ENCODE peak calls at places on chromosomes 2 and 18, in nine cellular contexts. U is fibroblast of lung, H is OCI-LY7, A is hepatocyte, Y is IMR-90, V is Karpas-422, F is mammary epithelial cell, J is GM23338, M is neuronal stem cell. D is an unnamed sample. For H3K36me3, the result is how much of the 10 kb centered on the place peaks cover.

GRCh38 chr18:73462092-73462491 is 594.3 kb upstream of the NETO1 start:
- DNase-seq in U (peak), H (no peak), V (no peak), Y (peak), A (no peak), F (peak), M (no peak), J (no peak), D (no peak)

GRCh38 chr2:240514631-240515030 is 43.2 kb downstream of the ANKMY1 start:
- DNase-seq in H (no peak), V (no peak), U (no peak), J (no peak), F (peak), M (no peak), A (no peak), Y (no peak), D (no peak)

GRCh38 chr18:75208055-75208835 is 694 bp downstream of the PTGR3 start:
- DNase-seq in U (peak), J (peak), M (peak), Y (peak), V (peak), F (peak), A (peak), H (peak), D (peak)

GRCh38 chr2:168500516-168500915 is 44.4 kb downstream of the CERS6 start:
- DNase-seq in V (no peak), F (no peak), A (no peak), M (no peak), U (peak), J (no peak), H (no peak), Y (no peak), D (no peak)

GRCh38 chr2:3443083-3443482 is 63.6 kb downstream of the TRAPPC12 start:
- DNase-seq in H (no peak), A (no peak), F (no peak), Y (no peak), V (no peak), M (no peak), J (no peak), U (no peak), D (no peak)

GRCh38 chr18:70720607-70721006 is 431.8 kb downstream of the SOCS6 start:
- DNase-seq in V (no peak), M (no peak), F (no peak), A (no peak), U (no peak), H (no peak), Y (no peak), J (no peak), D (no peak)

GRCh38 chr2:76867854-76868253 is 654.3 kb downstream of the LRRTM4 start:
- DNase-seq in V (no peak), J (no peak), Y (peak), M (no peak), H (no peak), F (peak), U (peak), A (no peak), D (no peak)

GRCh38 chr2:166239548-166239947 is 111.7 kb upstream of the SCN1A start:
- DNase-seq in Y (peak), A (no peak), V (no peak), H (no peak), M (no peak), J (no peak), U (peak), F (peak), D (peak)

GRCh38 chr2:11630855-11631254 is 39.1 kb downstream of the NTSR2 start:
- DNase-seq in H (no peak), J (no peak), V (no peak), Y (no peak), M (no peak), A (no peak), F (no peak), U (no peak), D (peak)

GRCh38 chr2:103805746-103806145 is 1043.9 kb downstream of the TMEM182 start:
- DNase-seq in F (no peak), V (no peak), M (no peak), U (no peak), H (no peak), A (no peak), J (no peak), Y (no peak), D (no peak)

DNA sequence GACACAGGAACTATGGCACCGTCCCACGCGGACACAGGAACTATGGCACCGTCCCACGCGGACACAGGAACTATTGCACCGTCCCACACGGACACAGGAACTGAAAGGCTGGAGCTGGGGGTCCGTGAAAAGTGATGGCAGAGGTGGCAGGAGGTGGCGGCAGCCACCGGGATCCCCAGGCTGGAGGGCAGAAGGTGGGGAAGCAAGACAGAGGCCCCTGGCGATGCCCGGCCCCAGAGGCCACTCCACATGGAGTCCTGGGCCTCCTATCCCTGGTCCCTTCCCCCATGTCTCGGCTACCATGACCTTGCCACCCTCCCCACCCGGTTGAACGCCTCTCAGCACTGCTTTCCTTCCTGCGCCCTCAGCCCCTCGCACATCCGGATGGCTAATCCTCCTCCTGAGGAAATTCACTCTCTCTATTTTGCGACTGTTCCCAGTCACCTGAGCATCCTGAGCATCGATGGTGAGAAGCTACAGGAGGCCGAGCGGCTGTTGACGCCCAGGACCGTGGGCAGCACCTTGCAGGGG is 181.4 kb downstream of the TMEM18 start:
- DNase-seq in F (no peak), J (no peak), U (no peak), A (no peak), M (no peak), H (no peak), Y (no peak), V (no peak), D (no peak)
- H3K4me2 ChIP-seq in F (no peak), J (no peak), U (no peak), A (no peak), M (no peak), H (no peak), Y (no peak), V (no peak), D (no peak)

DNA sequence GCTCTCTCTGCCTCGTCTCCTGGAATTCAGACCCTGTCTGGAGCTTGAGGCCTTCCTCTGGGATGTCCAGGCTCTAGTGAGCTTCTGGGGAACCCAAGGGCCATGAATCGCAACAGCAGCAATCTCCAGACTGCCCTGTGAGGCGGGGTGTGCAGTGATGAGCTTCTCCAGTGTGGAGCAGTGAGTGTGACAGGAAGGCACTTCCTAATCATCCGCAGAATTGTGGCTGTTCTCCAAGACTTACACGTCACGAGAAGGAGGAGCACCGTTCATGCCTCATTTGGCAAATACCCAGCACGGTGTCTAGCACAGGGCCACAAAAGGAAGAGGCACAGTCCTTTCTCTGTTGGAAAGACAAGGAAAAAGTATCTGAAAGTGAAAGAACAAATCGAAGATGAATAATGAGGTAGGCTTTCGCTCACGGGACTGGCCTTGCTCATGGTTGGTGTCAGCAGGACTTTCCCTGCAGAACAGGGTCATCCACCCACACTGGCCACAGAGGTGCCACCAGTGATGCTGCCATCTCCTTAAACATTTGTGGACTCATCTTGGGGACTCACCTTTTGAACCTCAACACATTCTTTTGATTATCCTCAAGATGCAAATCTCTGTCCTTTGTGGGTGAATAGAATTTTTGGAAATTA is 125.1 kb upstream of the HAAO start:
- DNase-seq in F (no peak), A (no peak), H (no peak), M (no peak), J (no peak), U (peak), Y (peak), V (no peak), D (peak)
- H2AFZ ChIP-seq in F (no peak), A (no peak), H (no peak), M (no peak), J (no peak), U (peak), Y (peak), V (no peak), D (no peak)

GRCh38 chr18:2717407-2717806 is 61.9 kb downstream of the SMCHD1 start:
- DNase-seq in H (no peak), J (no peak), Y (no peak), A (no peak), U (no peak), V (no peak), F (no peak), M (no peak), D (no peak)
- H3K36me3 ChIP-seq in H (half or more), J (under half), Y (under half), A (under half), U (under half), V (half or more), F (under half), M (half or more), D (under half)

GRCh38 chr2:84940088-84940470 is 30.9 kb upstream of the KCMF1 start:
- DNase-seq in F (no peak), J (peak), U (no peak), A (no peak), Y (no peak), H (peak), V (peak), M (no peak), D (no peak)
- H3K4me2 ChIP-seq in F (no peak), J (peak), U (no peak), A (no peak), Y (no peak), H (peak), V (peak), M (no peak), D (no peak)

GRCh38 chr2:170509460-170510193 is 205.5 kb upstream of the SP5 start:
- DNase-seq in J (no peak), U (no peak), F (no peak), V (no peak), M (no peak), A (no peak), H (no peak), Y (no peak), D (no peak)
- H2AFZ ChIP-seq in J (peak), U (no peak), F (no peak), V (no peak), M (no peak), A (no peak), H (no peak), Y (no peak), D (no peak)

DNA sequence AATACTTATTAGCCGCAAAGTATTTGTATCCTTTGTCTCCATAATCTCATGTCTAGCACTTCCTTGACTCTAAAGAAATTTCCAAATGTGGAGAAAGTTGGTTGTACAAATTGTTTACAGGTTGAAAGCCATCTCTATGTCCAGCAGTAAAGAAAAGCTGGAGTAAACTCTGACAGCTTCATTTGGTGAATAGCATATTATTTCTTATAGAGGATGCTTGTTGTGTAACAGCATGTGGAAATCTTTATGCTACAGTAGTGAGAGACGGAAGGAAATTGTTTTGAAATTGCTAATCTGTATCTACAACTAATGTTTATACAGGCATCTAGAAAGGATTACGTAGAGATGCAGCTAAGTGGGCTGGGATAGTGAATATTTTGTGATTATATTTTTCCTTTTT is 78.5 kb downstream of the UGGT1 start:
- DNase-seq in H (no peak), F (no peak), V (no peak), Y (peak), U (no peak), J (no peak), A (peak), M (no peak), D (no peak)
- H3K36me3 ChIP-seq in H (half or more), F (under half), V (half or more), Y (under half), U (under half), J (half or more), A (under half), M (half or more), D (half or more)

DNA sequence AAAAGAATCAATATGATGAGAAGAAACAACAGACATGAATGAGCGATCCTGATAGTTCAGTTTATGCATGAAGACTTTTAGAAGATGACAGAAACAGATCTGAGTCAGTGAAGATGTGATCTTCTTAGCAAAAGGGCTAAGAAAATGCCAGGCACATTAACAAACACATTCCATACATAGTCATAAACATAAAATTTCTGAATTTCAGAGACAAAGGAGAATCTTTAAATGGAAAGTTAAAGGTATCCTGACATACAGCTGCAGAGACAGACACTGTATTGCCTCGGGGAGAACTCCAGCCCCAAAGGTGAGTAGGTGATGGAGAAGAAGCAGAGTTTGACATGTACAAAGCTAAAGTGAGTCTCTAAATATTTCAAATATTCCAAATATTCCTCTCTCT is 40.6 kb upstream of the FN1 start:
- DNase-seq in Y (peak), A (no peak), M (no peak), F (no peak), H (no peak), V (no peak), J (no peak), U (peak), D (no peak)
- H3K4me2 ChIP-seq in Y (peak), A (no peak), M (no peak), F (peak), H (no peak), V (no peak), J (no peak), U (peak), D (no peak)

DNA sequence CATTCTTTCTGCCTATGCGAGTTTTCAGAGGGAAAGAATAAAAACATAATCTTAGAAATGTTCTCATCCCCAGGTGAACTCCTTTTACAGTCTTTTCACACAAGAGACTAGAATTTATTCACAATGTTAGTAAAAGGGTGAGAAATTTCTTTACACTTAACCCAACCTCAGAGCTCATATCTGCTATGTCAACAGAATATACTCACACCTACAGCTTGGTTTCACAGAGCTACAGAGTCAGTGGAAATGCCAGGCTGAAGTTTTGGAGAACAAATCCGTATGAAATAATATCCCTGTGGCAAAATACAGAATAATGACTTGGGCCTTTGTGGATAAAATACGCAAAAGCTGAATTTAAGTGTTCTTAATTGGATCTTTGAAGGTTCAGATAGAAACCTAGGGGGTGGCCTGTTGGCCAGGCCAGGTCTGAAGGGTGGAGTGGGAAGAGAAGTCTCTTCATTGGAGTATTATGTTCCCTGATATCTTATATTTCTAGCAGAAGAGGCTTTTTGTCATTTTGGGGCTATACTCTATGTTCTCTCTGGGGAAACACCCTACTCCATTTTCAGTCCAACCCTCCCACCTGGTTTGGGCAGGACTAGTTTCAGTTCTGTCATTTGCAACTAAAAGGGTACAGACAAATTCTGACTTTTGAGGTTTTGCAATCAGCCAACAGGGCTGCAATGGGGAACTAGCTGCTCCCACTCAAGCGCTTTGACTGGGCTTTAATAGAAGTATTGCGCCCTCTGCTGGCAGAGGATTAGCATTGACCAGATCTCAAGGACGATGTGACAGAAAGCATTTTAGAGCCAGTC is 25.7 kb downstream of the FBXO48 start:
- DNase-seq in M (peak), V (peak), H (peak), J (peak), U (peak), F (peak), A (peak), Y (peak), D (peak)
- H2AFZ ChIP-seq in M (peak), V (no peak), H (peak), J (no peak), U (no peak), F (no peak), A (no peak), Y (no peak), D (no peak)

DNA sequence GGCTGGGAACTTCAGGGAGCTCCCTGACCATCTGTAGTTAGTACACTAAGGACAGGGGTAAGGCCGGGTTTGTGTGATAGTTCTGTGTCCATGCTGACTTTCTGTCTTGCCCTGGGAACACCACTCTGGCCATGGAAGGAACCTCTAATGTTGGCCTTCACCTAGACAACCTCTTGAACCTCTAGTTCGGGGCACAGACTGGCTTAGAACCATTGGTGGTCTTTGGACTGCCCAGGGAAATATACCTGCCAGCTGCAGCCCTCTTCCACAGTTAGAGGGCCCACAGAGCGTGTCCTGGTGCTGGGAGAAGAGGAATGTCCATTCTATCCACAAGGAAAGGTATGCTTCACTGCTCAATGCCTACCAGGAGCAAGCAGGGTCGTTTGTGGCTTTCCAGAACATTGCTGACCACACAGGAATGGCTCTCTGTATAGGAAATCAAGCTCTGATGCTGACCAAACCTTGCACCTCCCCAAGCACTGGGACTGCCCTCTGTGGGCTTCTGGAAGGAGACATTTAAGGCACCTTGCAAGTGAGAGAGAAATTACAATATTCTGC is 318.8 kb upstream of the EPAS1 start:
- DNase-seq in A (no peak), U (no peak), H (no peak), V (no peak), Y (no peak), J (no peak), M (no peak), F (no peak), D (no peak)
- H3K36me3 ChIP-seq in A (under half), U (under half), H (under half), V (under half), Y (under half), J (under half), M (under half), F (under half), D (under half)

GRCh38 chr2:102509749-102510148 is 36.7 kb downstream of the SLC9A4 start:
- DNase-seq in J (no peak), U (peak), Y (peak), V (no peak), M (no peak), F (peak), A (no peak), H (no peak), D (no peak)
- H3K4me2 ChIP-seq in J (no peak), U (no peak), Y (no peak), V (no peak), M (no peak), F (no peak), A (no peak), H (no peak), D (no peak)

D was measured in PC-9.